ENCODE peak calls at places on chromosomes 2 and 18, in eight cellular contexts. I is right lobe of liver; V is pancreas; X is CD4-positive, alpha-beta T cell; C is left ventricle myocardium inferior; S is dorsolateral prefrontal cortex; P is hepatocyte; T is PC-3. E is an unnamed sample.

GRCh38 chr2:221572821-221573429 is 821 bp upstream of the EPHA4 start:
- DNase-seq in I (peak), V (no peak), X (peak), C (peak), S (peak), P (peak), T (peak), E (peak)

GRCh38 chr2:23803965-23804542 is 122.9 kb downstream of the ATAD2B start:
- DNase-seq in I (no peak), V (peak), X (no peak), C (peak), S (no peak), P (peak), T (peak), E (peak)

GRCh38 chr2:12534646-12535263 is 182.0 kb upstream of the TRIB2 start:
- DNase-seq in I (no peak), V (no peak), X (no peak), C (no peak), S (no peak), P (peak), T (peak), E (no peak)

GRCh38 chr2:11746807-11747459 is 501 bp downstream of the LPIN1 start:
- DNase-seq in I (no peak), V (peak), X (no peak), C (peak), S (no peak), P (peak), T (peak), E (no peak)

GRCh38 chr2:79982445-79982844 is 322.1 kb downstream of the LRRTM1 start:
- DNase-seq in I (no peak), V (no peak), X (no peak), C (no peak), S (peak), P (peak), T (peak), E (peak)

GRCh38 chr2:39160982-39161381 is 40.1 kb upstream of the SOS1 start:
- DNase-seq in I (no peak), V (no peak), X (no peak), C (no peak), S (no peak), P (no peak), T (no peak), E (no peak)

GRCh38 chr2:74440005-74440377 is 1.7 kb downstream of the RTKN start:
- DNase-seq in I (peak), V (peak), X (no peak), C (peak), S (peak), P (peak), T (no peak), E (peak)

GRCh38 chr18:58787750-58788149 is 76.9 kb upstream of the ZNF532 start:
- DNase-seq in I (no peak), V (no peak), X (no peak), C (peak), S (peak), P (no peak), T (no peak), E (peak)

GRCh38 chr2:54212456-54212855 is 43.6 kb downstream of the TSPYL6 start:
- DNase-seq in I (no peak), V (no peak), X (no peak), C (no peak), S (no peak), P (peak), T (peak), E (no peak)

GRCh38 chr18:49749563-49749962 is 63.8 kb downstream of the ACAA2 start:
- DNase-seq in I (no peak), V (no peak), X (no peak), C (no peak), S (no peak), P (no peak), T (no peak), E (no peak)

GRCh38 chr2:182952741-182953450 is 85.4 kb downstream of the NCKAP1 start:
- DNase-seq in I (no peak), V (no peak), X (no peak), C (no peak), S (no peak), P (no peak), T (peak), E (no peak)

GRCh38 chr2:131488306-131489205 is 3.6 kb downstream of the MZT2A start:
- DNase-seq in I (peak), V (no peak), X (no peak), C (peak), S (no peak), P (no peak), T (no peak), E (peak)

GRCh38 chr2:233448565-233448964 is 94.3 kb downstream of the DGKD start:
- DNase-seq in I (peak), V (no peak), X (no peak), C (no peak), S (no peak), P (no peak), T (no peak), E (no peak)

GRCh38 chr18:49768051-49768391 is 45.3 kb downstream of the ACAA2 start:
- DNase-seq in I (no peak), V (peak), X (no peak), C (peak), S (no peak), P (peak), T (peak), E (peak)

GRCh38 chr2:175805442-175806114 is 196.5 kb downstream of the LNPK start:
- DNase-seq in I (no peak), V (no peak), X (no peak), C (no peak), S (no peak), P (peak), T (peak), E (no peak)

DNA sequence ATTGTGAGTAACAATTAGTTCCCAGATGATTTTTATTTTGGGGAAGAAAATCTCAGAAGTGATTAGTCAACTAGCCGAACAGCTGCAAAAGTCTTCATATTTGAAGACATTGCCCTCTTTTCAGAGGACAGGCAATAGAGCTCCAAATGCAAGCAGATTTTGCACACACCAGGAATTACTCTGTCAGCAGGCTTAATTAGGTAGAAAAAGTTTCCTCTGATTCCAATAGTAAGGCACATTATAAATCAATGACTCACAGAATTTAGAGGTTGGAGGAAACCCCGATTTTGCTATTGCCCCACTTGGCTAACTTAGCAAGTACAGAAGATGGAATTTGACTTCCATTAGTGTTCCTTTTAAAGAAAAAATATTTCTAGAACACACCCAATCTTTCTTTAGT is 30.7 kb upstream of the SCN1A start:
- DNase-seq in I (no peak), V (no peak), X (no peak), C (no peak), S (no peak), P (no peak), T (no peak), E (no peak)
- TF ChIP-seq CTCF in I (no peak), V (no peak), X (no peak), C (no peak), S (no peak), P (no peak), T (no peak), E (no peak)

GRCh38 chr2:30402441-30403182 is 44.4 kb upstream of the LCLAT1 start:
- DNase-seq in I (no peak), V (no peak), X (no peak), C (no peak), S (no peak), P (no peak), T (peak), E (no peak)

GRCh38 chr2:30406853-30407252 is 40.2 kb upstream of the LCLAT1 start:
- DNase-seq in I (no peak), V (no peak), X (no peak), C (no peak), S (no peak), P (no peak), T (no peak), E (no peak)

GRCh38 chr2:30404354-30405265 is 42.4 kb upstream of the LCLAT1 start:
- DNase-seq in I (no peak), V (no peak), X (no peak), C (peak), S (no peak), P (peak), T (no peak), E (no peak)

GRCh38 chr2:30405266-30405592 is 41.8 kb upstream of the LCLAT1 start:
- DNase-seq in I (no peak), V (no peak), X (no peak), C (no peak), S (no peak), P (no peak), T (no peak), E (no peak)

DNA sequence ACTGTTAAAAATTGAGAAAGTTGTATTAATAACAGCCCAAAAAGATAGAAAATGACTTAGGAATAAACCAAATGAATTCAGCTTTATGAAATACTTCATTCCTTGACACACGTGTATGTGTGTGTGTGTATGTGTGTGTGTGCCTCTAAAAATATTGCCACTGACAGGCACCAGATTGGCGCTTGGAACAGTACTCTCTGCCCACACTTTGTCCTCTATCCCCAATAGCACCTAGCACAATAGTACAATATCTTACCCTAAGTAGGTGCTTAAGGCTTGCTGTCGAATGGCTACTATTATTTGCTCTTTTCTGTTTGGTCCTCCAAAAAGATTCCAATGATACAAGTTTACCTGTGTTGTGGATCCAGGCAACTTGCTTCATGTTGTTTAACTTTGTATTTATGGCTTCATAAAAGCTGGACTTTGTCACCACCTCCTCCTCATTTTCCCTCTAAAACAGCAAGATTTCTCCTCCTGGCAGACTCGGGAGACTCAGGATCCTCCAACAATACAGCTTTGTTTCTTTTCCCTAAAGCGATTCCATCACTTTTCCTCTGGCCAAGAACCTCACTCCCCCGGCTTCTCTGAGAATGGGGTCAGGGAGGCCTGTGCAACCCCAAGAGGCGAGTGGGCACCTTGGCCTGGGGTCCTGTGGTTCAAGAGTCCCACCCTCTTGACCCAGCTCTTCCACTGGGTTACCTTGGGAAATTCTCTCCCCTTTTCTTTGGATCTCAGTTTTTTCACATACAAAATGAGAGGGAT is 43.3 kb upstream of the LCLAT1 start:
- DNase-seq in I (no peak), V (no peak), X (no peak), C (no peak), S (no peak), P (peak), T (no peak), E (no peak)
- H3K27ac ChIP-seq in I (no peak), V (no peak), X (no peak), C (peak), S (peak), P (peak), T (no peak), E (no peak)

GRCh38 chr18:36531636-36532035 is 234.1 kb downstream of the FHOD3 start:
- DNase-seq in I (no peak), V (no peak), X (no peak), C (no peak), S (no peak), P (no peak), T (no peak), E (no peak)
- TF ChIP-seq CTCF in I (no peak), V (no peak), X (no peak), C (no peak), S (no peak), P (no peak), T (no peak), E (no peak)

GRCh38 chr18:23401400-23402347 is 51.4 kb upstream of the RIOK3 start:
- DNase-seq in I (peak), V (peak), X (no peak), C (no peak), S (no peak), P (peak), T (no peak), E (no peak)
- H3K27ac ChIP-seq in I (no peak), V (no peak), X (no peak), C (no peak), S (no peak), P (peak), T (no peak), E (no peak)